ENCODE peak calls at places on chromosomes 1 and 21, in seven cellular contexts. M is IMR-90, P is HepG2, S is A549, Q is WTC11, K is K562, N is GM12878. O is an unnamed sample.

GRCh38 chr1:155859881-155860841 is 794 bp downstream of the SYT11 start:
- DNase-seq in M (peak), N (no peak), S (no peak), P (peak), K (peak), Q (peak), O (peak)

GRCh38 chr1:61348025-61348665 is 265.8 kb downstream of the NFIA start:
- DNase-seq in K (no peak), Q (no peak), S (no peak), N (no peak), P (no peak), M (no peak), O (no peak)

GRCh38 chr1:229022595-229023350 is 248.1 kb upstream of the RAB4A start:
- DNase-seq in M (no peak), Q (no peak), P (peak), S (no peak), N (no peak), K (no peak), O (no peak)

GRCh38 chr1:215394084-215394991 is 172.8 kb upstream of the KCTD3 start:
- DNase-seq in K (no peak), M (no peak), Q (no peak), P (no peak), S (no peak), N (no peak), O (no peak)

GRCh38 chr1:53391982-53392381 is 64.1 kb upstream of the LRP8 start:
- DNase-seq in Q (no peak), K (no peak), N (no peak), P (no peak), M (peak), S (no peak), O (no peak)

GRCh38 chr1:18739956-18740355 is 109.3 kb downstream of the PAX7 start:
- DNase-seq in P (no peak), S (no peak), Q (no peak), K (no peak), M (no peak), N (no peak), O (no peak)

GRCh38 chr1:91622586-91622985 is 121.9 kb downstream of the CDC7 start:
- DNase-seq in N (no peak), M (no peak), K (no peak), Q (no peak), S (no peak), P (no peak), O (no peak)

GRCh38 chr1:177783052-177783451 is 186.8 kb downstream of the SEC16B start:
- DNase-seq in M (no peak), S (no peak), N (no peak), K (no peak), P (peak), Q (peak), O (no peak)

GRCh38 chr1:183571678-183572268 is 18.5 kb downstream of the NCF2 start:
- DNase-seq in N (no peak), M (peak), K (no peak), P (no peak), Q (no peak), S (no peak), O (no peak)

GRCh38 chr1:186735463-186735862 is 55.2 kb upstream of the PTGS2 start:
- DNase-seq in N (no peak), Q (no peak), P (no peak), M (peak), K (no peak), S (no peak), O (no peak)

GRCh38 chr1:180278193-180278556 is 48.1 kb downstream of the LHX4 start:
- DNase-seq in Q (no peak), K (no peak), N (no peak), S (no peak), M (no peak), P (no peak), O (no peak)

GRCh38 chr1:200564319-200564718 is 56.2 kb downstream of the KIF14 start:
- DNase-seq in N (no peak), K (no peak), Q (no peak), S (no peak), M (no peak), P (no peak), O (no peak)

GRCh38 chr21:29232601-29233541 is 65.9 kb upstream of the BACH1 start:
- DNase-seq in M (peak), S (no peak), K (peak), P (no peak), N (no peak), Q (no peak), O (no peak)

GRCh38 chr1:42145726-42146125 is 7.5 kb upstream of the GUCA2B start:
- DNase-seq in P (no peak), Q (no peak), S (no peak), K (no peak), M (no peak), N (no peak), O (no peak)

GRCh38 chr1:186030453-186030852 is 296.3 kb downstream of the HMCN1 start:
- DNase-seq in M (no peak), Q (no peak), S (no peak), P (no peak), K (no peak), N (no peak), O (no peak)

GRCh38 chr1:228046421-228047182 is 35.9 kb upstream of the ARF1 start:
- DNase-seq in N (no peak), S (no peak), Q (no peak), M (no peak), K (no peak), P (no peak), O (no peak)

GRCh38 chr21:32240708-32241433 is 38.0 kb downstream of the MIS18A start:
- DNase-seq in N (peak), Q (no peak), P (no peak), S (no peak), M (peak), K (no peak), O (no peak)

GRCh38 chr21:43333301-43334062 is 93.4 kb downstream of the SIK1 start:
- DNase-seq in Q (peak), P (peak), M (peak), S (peak), N (no peak), K (no peak), O (no peak)

GRCh38 chr1:9792156-9793042 is 31.4 kb downstream of the CLSTN1 start:
- DNase-seq in K (no peak), M (peak), S (no peak), N (no peak), P (no peak), Q (peak), O (peak)

GRCh38 chr1:115430717-115431116 is 92.7 kb upstream of the NGF start:
- DNase-seq in K (no peak), S (peak), Q (no peak), M (peak), P (peak), N (no peak), O (no peak)

GRCh38 chr1:220921991-220922390 is 42.7 kb downstream of the HLX start:
- DNase-seq in P (no peak), K (no peak), M (no peak), S (no peak), N (no peak), Q (no peak), O (no peak)

GRCh38 chr1:193060938-193061337 is 1.5 kb downstream of the RO60 start:
- DNase-seq in N (no peak), K (peak), S (peak), Q (no peak), P (no peak), M (peak), O (peak)

GRCh38 chr1:109863699-109864062 is 47.0 kb upstream of the CSF1 start:
- DNase-seq in N (no peak), S (no peak), K (no peak), P (no peak), M (no peak), Q (no peak), O (no peak)

GRCh38 chr1:94579876-94580294 is 38.3 kb upstream of the F3 start:
- DNase-seq in N (no peak), P (peak), S (peak), K (peak), Q (peak), M (peak), O (no peak)

GRCh38 chr1:101193733-101194169 is 43.1 kb upstream of the S1PR1 start:
- DNase-seq in Q (no peak), K (no peak), M (no peak), S (no peak), P (peak), N (no peak), O (no peak)

GRCh38 chr1:210262897-210263272 is 30.3 kb downstream of the SERTAD4 start:
- DNase-seq in S (no peak), P (no peak), K (no peak), N (no peak), Q (no peak), M (no peak), O (no peak)

GRCh38 chr21:46459356-46460112 is 843 bp downstream of the DIP2A start:
- DNase-seq in Q (peak), M (peak), K (peak), S (no peak), P (no peak), N (no peak), O (no peak)

GRCh38 chr1:7636801-7637526 is 134.1 kb upstream of the VAMP3 start:
- DNase-seq in S (no peak), Q (no peak), M (no peak), P (no peak), N (no peak), K (no peak), O (peak)

GRCh38 chr1:7639435-7640131 is 131.5 kb upstream of the VAMP3 start:
- DNase-seq in P (no peak), N (no peak), M (no peak), Q (no peak), K (no peak), S (no peak), O (no peak)

GRCh38 chr1:7640350-7640749 is 130.7 kb upstream of the VAMP3 start:
- DNase-seq in K (no peak), Q (no peak), P (no peak), S (no peak), N (no peak), M (no peak), O (no peak)

GRCh38 chr1:7640920-7641319 is 130.2 kb upstream of the VAMP3 start:
- DNase-seq in K (no peak), S (no peak), N (no peak), P (no peak), M (no peak), Q (no peak), O (no peak)

DNA sequence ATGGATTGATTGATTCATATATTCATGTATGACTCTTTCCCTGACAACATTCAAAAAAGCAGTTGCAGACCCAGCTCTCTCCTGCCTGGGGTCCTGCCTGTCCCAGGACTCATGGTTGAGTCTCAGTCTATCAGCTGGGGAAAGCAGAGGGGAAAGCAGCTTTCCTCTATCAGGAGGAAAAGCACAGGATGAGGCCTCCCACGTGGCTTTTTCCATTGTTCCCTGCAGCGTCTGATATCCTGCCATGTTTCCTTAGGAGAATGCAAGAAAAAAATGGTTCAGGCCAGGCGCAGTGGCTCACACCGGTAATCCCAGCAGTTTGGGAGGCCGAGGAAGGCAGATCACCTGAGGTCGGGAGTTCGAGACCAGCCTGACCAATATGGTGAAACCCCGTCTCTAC is 133.0 kb upstream of the VAMP3 start:
- DNase-seq in K (no peak), Q (no peak), N (no peak), P (no peak), S (no peak), M (no peak), O (no peak)
- TF ChIP-seq USF2 in K (no peak), Q (peak), N (no peak), P (no peak), S (no peak), M (no peak), O (no peak)

GRCh38 chr21:38984568-38984967 is 178.8 kb downstream of the ETS2 start:
- DNase-seq in P (no peak), Q (no peak), N (no peak), S (no peak), K (no peak), M (no peak), O (peak)

GRCh38 chr21:38986460-38987395 is 181.0 kb downstream of the ETS2 start:
- DNase-seq in Q (no peak), K (no peak), N (no peak), S (no peak), P (peak), M (no peak), O (no peak)

GRCh38 chr21:38987551-38988210 is 182.0 kb downstream of the ETS2 start:
- DNase-seq in K (no peak), P (no peak), Q (no peak), M (no peak), S (no peak), N (no peak), O (no peak)

GRCh38 chr21:38984982-38985422 is 179.3 kb downstream of the ETS2 start:
- DNase-seq in S (no peak), M (peak), Q (no peak), P (no peak), N (no peak), K (no peak), O (peak)

GRCh38 chr21:38985423-38986378 is 180.0 kb downstream of the ETS2 start:
- DNase-seq in M (peak), K (peak), Q (no peak), S (no peak), N (peak), P (no peak), O (peak)
- TF ChIP-seq USF2 in M (no peak), K (no peak), Q (no peak), S (no peak), N (no peak), P (no peak), O (no peak)

DNA sequence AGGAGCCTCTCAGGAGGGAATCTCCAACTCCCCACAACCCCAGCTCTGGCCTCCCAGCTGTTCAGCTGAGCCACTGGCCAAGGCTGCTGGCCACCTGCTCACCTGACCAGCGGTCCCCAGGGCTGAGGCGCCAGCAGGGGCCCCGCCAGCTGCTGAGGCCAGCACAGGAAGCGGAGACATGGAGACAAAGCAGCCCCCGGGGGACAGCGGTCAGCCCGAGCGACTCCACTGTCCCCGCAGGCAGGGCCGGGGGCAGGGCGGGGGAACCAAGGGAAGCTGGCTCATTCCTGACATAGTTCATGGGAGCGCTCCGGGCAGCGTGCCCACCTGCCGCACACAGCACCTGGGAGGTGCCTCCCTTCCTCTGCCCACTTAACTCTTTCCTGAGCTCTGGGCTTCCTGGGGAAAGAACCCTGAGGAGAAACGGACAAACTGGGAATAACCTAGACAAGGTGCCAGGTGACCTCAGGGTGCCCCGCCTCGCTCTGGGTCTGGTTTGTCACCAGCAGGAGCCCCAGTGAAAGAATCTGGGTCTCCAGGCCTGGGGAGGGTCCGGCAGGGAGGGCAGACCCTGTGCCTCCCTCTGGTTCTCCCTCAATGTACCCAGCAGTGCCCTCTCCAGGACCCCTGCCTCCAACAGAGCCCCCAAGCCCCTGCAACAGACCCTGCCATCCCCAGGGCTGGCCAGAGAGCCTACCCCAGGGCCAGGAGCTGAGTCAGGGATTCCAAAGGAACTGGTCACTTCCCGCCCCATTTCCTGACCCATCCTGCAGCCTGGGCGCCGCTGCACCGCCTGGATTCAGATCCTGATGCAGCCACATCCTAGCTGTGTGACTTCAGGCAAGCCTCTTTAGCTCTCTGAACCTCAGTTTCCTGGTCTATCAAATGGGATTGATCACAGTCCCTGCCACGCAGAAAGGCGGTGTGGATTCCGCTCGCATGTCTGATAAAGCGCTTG is 10.6 kb downstream of the EPHA2 start:
- DNase-seq in M (peak), Q (peak), S (peak), P (peak), N (no peak), K (no peak), O (no peak)
- TF ChIP-seq USF2 in M (no peak), Q (no peak), S (no peak), P (no peak), N (no peak), K (peak), O (no peak)

GRCh38 chr1:116881879-116882520 is 27.7 kb upstream of the PTGFRN start:
- DNase-seq in K (peak), S (no peak), N (no peak), P (peak), Q (peak), M (peak), O (no peak)
- TF ChIP-seq USF2 in K (no peak), S (no peak), N (no peak), P (no peak), Q (no peak), M (no peak), O (no peak)

GRCh38 chr1:209095627-209096595 is 487.6 kb upstream of the CAMK1G start:
- DNase-seq in N (no peak), K (no peak), Q (no peak), S (peak), P (no peak), M (peak), O (no peak)
- TF ChIP-seq USF2 in N (no peak), K (no peak), Q (no peak), S (no peak), P (no peak), M (no peak), O (no peak)

DNA sequence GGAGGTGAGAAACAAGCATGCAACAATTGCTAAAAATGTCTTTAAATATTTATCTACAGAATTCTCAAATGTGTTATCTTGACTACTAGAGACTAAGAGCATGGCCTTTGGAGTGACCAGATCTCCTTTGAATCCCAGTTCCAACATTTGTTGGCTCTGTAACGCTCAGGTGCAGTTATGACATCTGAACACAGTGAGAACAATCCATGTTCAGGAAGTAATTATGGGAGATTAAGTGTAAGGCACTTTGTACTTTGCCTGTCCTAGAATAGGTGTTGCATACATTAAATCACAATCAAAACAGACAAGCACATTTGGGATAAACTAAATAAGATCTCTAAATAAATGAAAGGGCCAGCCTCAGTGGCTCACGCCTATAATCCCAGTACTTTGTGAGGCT is 454.5 kb downstream of the SMYD3 start:
- DNase-seq in P (no peak), N (no peak), S (no peak), Q (no peak), K (no peak), M (no peak), O (no peak)
- TF ChIP-seq USF2 in P (no peak), N (no peak), S (no peak), Q (no peak), K (no peak), M (no peak), O (no peak)

GRCh38 chr1:38624341-38625039 is 235.1 kb downstream of the RRAGC start:
- DNase-seq in S (no peak), N (no peak), K (no peak), M (no peak), Q (no peak), P (no peak), O (no peak)
- TF ChIP-seq USF2 in S (no peak), N (no peak), K (no peak), M (no peak), Q (no peak), P (no peak), O (no peak)

GRCh38 chr1:184595609-184596008 is 159.0 kb downstream of the EDEM3 start:
- DNase-seq in S (no peak), P (no peak), N (no peak), Q (no peak), M (peak), K (no peak), O (no peak)

GRCh38 chr1:184590163-184590750 is 164.4 kb downstream of the EDEM3 start:
- DNase-seq in M (no peak), Q (no peak), P (no peak), K (no peak), N (no peak), S (no peak), O (no peak)

GRCh38 chr1:184596950-184597651 is 157.6 kb downstream of the EDEM3 start:
- DNase-seq in N (no peak), K (no peak), S (no peak), P (no peak), Q (no peak), M (no peak), O (peak)

GRCh38 chr1:184597652-184598357 is 156.9 kb downstream of the EDEM3 start:
- DNase-seq in N (no peak), Q (no peak), M (peak), K (no peak), S (no peak), P (no peak), O (peak)

DNA sequence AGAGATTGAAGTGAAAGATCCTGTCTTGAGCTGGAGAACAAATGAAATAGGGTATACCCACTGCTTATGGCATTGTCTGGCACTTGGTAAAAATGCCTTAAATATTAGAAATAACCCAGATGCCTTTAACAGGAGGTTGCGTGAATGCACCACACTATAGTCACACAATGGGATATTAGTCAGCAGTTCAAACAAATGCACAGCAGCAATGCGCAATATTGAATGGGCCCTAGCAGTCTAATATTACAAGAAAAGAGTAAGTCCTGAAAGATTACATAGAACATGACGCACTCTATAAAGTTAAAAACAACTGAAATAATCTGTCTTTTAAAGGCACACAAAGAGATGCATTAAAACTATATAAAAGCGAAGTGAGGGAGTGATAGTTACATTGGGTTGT is 161.0 kb downstream of the EDEM3 start:
- DNase-seq in Q (no peak), K (no peak), S (no peak), P (no peak), M (peak), N (no peak), O (no peak)
- TF ChIP-seq USF2 in Q (no peak), K (no peak), S (no peak), P (no peak), M (no peak), N (no peak), O (no peak)